ENCODE peak calls at places on chromosomes 16 and 17, in nine cellular contexts. Z is HTR-8/SVneo; K is stimulated activated CD8-positive, alpha-beta memory T cell treated with anti-CD3 and anti-CD28 coated beads, Interleukin-4, amount 100 ng/mL, for 1 hour; N is pancreas; C is stimulated activated naive CD8-positive, alpha-beta T cell treated with anti-CD3 and anti-CD28 coated beads, Interleukin-15, amount 100 ng/mL, for 72 hours; B is NCI-H2029; J is H54; F is CD8-positive, alpha-beta memory T cell; R is mammary epithelial cell. S is an unnamed sample.

GRCh38 chr16:16073884-16074781 is 124.7 kb downstream of the ABCC1 start:
- DNase-seq in C (no peak), K (no peak), N (peak), Z (peak), F (no peak), R (no peak), J (peak), B (no peak), S (no peak)

GRCh38 chr16:88747588-88748301 is 37.3 kb downstream of the PIEZO1 start:
- DNase-seq in C (peak), Z (no peak), F (no peak), J (peak), B (peak), N (no peak), R (peak), K (no peak), S (no peak)

GRCh38 chr17:6070895-6071511 is 824 bp downstream of the WSCD1 start:
- DNase-seq in F (no peak), J (no peak), N (peak), B (no peak), R (no peak), Z (no peak), K (no peak), C (no peak), S (no peak)

GRCh38 chr16:71380831-71381230 is 22.3 kb downstream of the CALB2 start:
- DNase-seq in R (no peak), B (no peak), K (no peak), F (no peak), C (no peak), J (no peak), N (no peak), Z (no peak), S (no peak)

GRCh38 chr17:8162997-8163977 is 539 bp upstream of the VAMP2 start:
- DNase-seq in N (peak), F (no peak), K (no peak), C (no peak), J (no peak), R (no peak), Z (no peak), B (no peak), S (no peak)

GRCh38 chr16:583815-584591 is 5.9 kb upstream of the RAB40C start:
- DNase-seq in C (no peak), F (no peak), N (peak), J (no peak), R (no peak), B (no peak), K (no peak), Z (no peak), S (no peak)

GRCh38 chr16:69497876-69498596 is 67.7 kb upstream of the NFAT5 start:
- DNase-seq in J (no peak), N (no peak), F (no peak), C (no peak), R (no peak), Z (no peak), B (no peak), K (no peak), S (no peak)

GRCh38 chr17:3665834-3666233 is 2.5 kb downstream of the TAX1BP3 start:
- DNase-seq in B (no peak), F (no peak), N (no peak), Z (no peak), R (no peak), J (no peak), C (no peak), K (no peak), S (no peak)

GRCh38 chr17:37506678-37507077 is 17.0 kb downstream of the DUSP14 start:
- DNase-seq in B (no peak), J (no peak), C (peak), Z (peak), N (no peak), K (no peak), F (no peak), R (peak), S (no peak)

GRCh38 chr17:18158022-18158600 is 25.5 kb upstream of the ALKBH5 start:
- DNase-seq in K (peak), R (peak), J (peak), Z (no peak), C (peak), F (peak), B (peak), N (peak), S (peak)

GRCh38 chr17:80725532-80725931 is 180.9 kb downstream of the RPTOR start:
- DNase-seq in N (no peak), K (no peak), J (no peak), R (no peak), C (no peak), F (no peak), Z (no peak), B (no peak), S (no peak)

GRCh38 chr17:79023886-79024771 is at the start of gene C1QTNF1:
- DNase-seq in R (peak), F (peak), Z (no peak), N (peak), C (peak), K (no peak), J (no peak), B (no peak), S (no peak)

GRCh38 chr17:66348605-66349165 is 46.3 kb downstream of the PRKCA start:
- DNase-seq in J (peak), C (no peak), R (peak), B (peak), K (no peak), Z (peak), N (no peak), F (no peak), S (peak)

GRCh38 chr17:16027708-16028584 is 28.3 kb downstream of the TTC19 start:
- DNase-seq in K (no peak), F (no peak), B (no peak), Z (peak), R (peak), N (no peak), C (peak), J (peak), S (no peak)

GRCh38 chr16:14378684-14379467 is 251.2 kb downstream of the PARN start:
- DNase-seq in F (no peak), R (peak), J (no peak), C (no peak), K (no peak), N (no peak), B (no peak), Z (no peak), S (no peak)

GRCh38 chr16:13863075-13863765 is 56.7 kb upstream of the ERCC4 start:
- DNase-seq in K (no peak), Z (no peak), B (no peak), J (no peak), R (no peak), C (no peak), N (no peak), F (no peak), S (no peak)

GRCh38 chr17:74639704-74640142 is 16.2 kb upstream of the CD300E start:
- DNase-seq in N (no peak), B (no peak), R (no peak), K (no peak), F (no peak), J (no peak), C (peak), Z (no peak), S (no peak)

GRCh38 chr17:3917391-3917931 is 1.2 kb upstream of the P2RX1 start:
- DNase-seq in N (peak), C (no peak), R (no peak), J (peak), F (no peak), K (no peak), Z (peak), B (no peak), S (no peak)

GRCh38 chr16:24700549-24701392 is 28.7 kb upstream of the TNRC6A start:
- DNase-seq in C (no peak), Z (peak), F (no peak), B (no peak), R (peak), N (peak), J (peak), K (no peak), S (no peak)

GRCh38 chr16:67399218-67399733 is 6.0 kb upstream of the TPPP3 start:
- DNase-seq in Z (no peak), N (no peak), B (no peak), K (no peak), C (peak), F (peak), R (no peak), J (no peak), S (no peak)

GRCh38 chr17:66637491-66637890 is 197.4 kb upstream of the CACNG5 start:
- DNase-seq in F (no peak), R (peak), C (no peak), J (no peak), N (no peak), Z (no peak), B (no peak), K (no peak), S (no peak)

GRCh38 chr16:81889896-81890634 is 111.0 kb downstream of the PLCG2 start:
- DNase-seq in N (peak), K (no peak), B (peak), F (peak), C (peak), R (peak), J (peak), Z (peak), S (peak)

GRCh38 chr16:57609541-57610401 is 18.7 kb upstream of the ADGRG1 start:
- DNase-seq in R (no peak), Z (no peak), N (no peak), J (no peak), K (no peak), F (peak), B (peak), C (peak), S (peak)

S was measured in NCI-H774.